ENCODE peak calls at places on chromosomes 16 and 17, in four cellular contexts. P is effector memory CD4-positive, alpha-beta T cell; V is A549; H is thoracic aorta. G is an unnamed sample.
A peak's percentile ranks its signal among the peaks of the same experiment; 100 is the strongest.

GRCh38 chr17:7835818-7836595 is 2.0 kb downstream of the KDM6B start:
- DNase-seq in P (no peak), V (peak; percentile 48), H (no peak), G (peak; percentile 61)

GRCh38 chr17:47235506-47235905 is 18.1 kb upstream of the ITGB3 start:
- DNase-seq in P (no peak), V (no peak), H (no peak), G (no peak)

GRCh38 chr17:57906910-57907309 is 48.3 kb downstream of the CUEDC1 start:
- DNase-seq in P (no peak), V (no peak), H (no peak), G (no peak)

GRCh38 chr17:45129426-45129939 is 2.8 kb downstream of the PLCD3 start:
- DNase-seq in P (no peak), V (no peak), H (no peak), G (no peak)

GRCh38 chr16:56753410-56753809 is 23.5 kb downstream of the NUP93 start:
- DNase-seq in P (no peak), V (no peak), H (no peak), G (no peak)

GRCh38 chr16:57591086-57591869 is 37.2 kb upstream of the ADGRG1 start:
- DNase-seq in P (peak; percentile 34), V (peak; percentile 90), H (no peak), G (peak; percentile 31)

GRCh38 chr16:31874354-31875111 is 926 bp downstream of the ZNF267 start:
- DNase-seq in P (no peak), V (peak; percentile 43), H (no peak), G (peak; percentile 78)

GRCh38 chr17:52824542-52824941 is 666.0 kb upstream of the CA10 start:
- DNase-seq in P (no peak), V (no peak), H (no peak), G (no peak)

GRCh38 chr16:75455677-75456076 is 8.8 kb downstream of the TMEM170A start:
- DNase-seq in P (no peak), V (no peak), H (no peak), G (no peak)

GRCh38 chr17:28470266-28471126 is 2.9 kb upstream of the SLC13A2 start:
- DNase-seq in P (no peak), V (no peak), H (no peak), G (no peak)

GRCh38 chr17:36850794-36851193 is 86.5 kb upstream of the LHX1 start:
- DNase-seq in P (no peak), V (peak; percentile 79), H (no peak), G (no peak)

GRCh38 chr16:17261197-17261858 is 209.4 kb downstream of the XYLT1 start:
- DNase-seq in P (no peak), V (no peak), H (no peak), G (no peak)

GRCh38 chr16:3576211-3576610 is 992 bp downstream of the NLRC3 start:
- DNase-seq in P (no peak), V (no peak), H (no peak), G (no peak)

GRCh38 chr17:40425741-40426140 is 8.0 kb upstream of the TOP2A start:
- DNase-seq in P (no peak), V (no peak), H (no peak), G (no peak)

GRCh38 chr17:77068915-77069314 is 71.9 kb upstream of the SEC14L1 start:
- DNase-seq in P (no peak), V (no peak), H (no peak), G (no peak)

GRCh38 chr17:13027246-13027645 is 9.4 kb upstream of the ELAC2 start:
- DNase-seq in P (no peak), V (no peak), H (no peak), G (no peak)

GRCh38 chr16:27617678-27618077 is 67.7 kb downstream of the KATNIP start:
- DNase-seq in P (no peak), V (no peak), H (no peak), G (no peak)

GRCh38 chr17:73468221-73468620 is 156.4 kb upstream of the CDC42EP4 start:
- DNase-seq in P (no peak), V (no peak), H (no peak), G (no peak)

GRCh38 chr17:9432867-9433495 is 142.6 kb downstream of the STX8 start:
- DNase-seq in P (no peak), V (no peak), H (no peak), G (peak; percentile 2)

GRCh38 chr17:63911657-63912100 is 621 bp upstream of the CSHL1 start:
- DNase-seq in P (peak; percentile 27), V (peak; percentile 63), H (no peak), G (peak; percentile 51)

GRCh38 chr17:9755083-9755482 is 36.3 kb downstream of the DHRS7C start:
- DNase-seq in P (no peak), V (no peak), H (no peak), G (no peak)

GRCh38 chr17:15262291-15263205 is 2.6 kb downstream of the PMP22 start:
- DNase-seq in P (no peak), V (peak; percentile 97), H (peak; percentile 68), G (no peak)

GRCh38 chr17:45394913-45395568 is 37.6 kb downstream of the ARHGAP27 start:
- DNase-seq in P (no peak), V (peak; percentile 95), H (no peak), G (no peak)

GRCh38 chr16:5207001-5207523 is 109.5 kb upstream of the EEF2KMT start:
- DNase-seq in P (no peak), V (no peak), H (no peak), G (no peak)

GRCh38 chr17:27532269-27533067 is 76.2 kb downstream of the KSR1 start:
- DNase-seq in P (no peak), V (no peak), H (no peak), G (no peak)

GRCh38 chr17:21278304-21279197 is 6.0 kb upstream of the MAP2K3 start:
- DNase-seq in P (peak; percentile 49), V (no peak), H (no peak), G (peak; percentile 92)

GRCh38 chr16:54942353-54942943 is 11.8 kb downstream of the IRX5 start:
- DNase-seq in P (no peak), V (no peak), H (no peak), G (no peak)

GRCh38 chr16:49466881-49467280 is 93.3 kb downstream of the C16orf78 start:
- DNase-seq in P (no peak), V (no peak), H (no peak), G (no peak)

GRCh38 chr17:56752263-56752662 is 81.5 kb downstream of the C17orf67 start:
- DNase-seq in P (no peak), V (no peak), H (no peak), G (no peak)

GRCh38 chr16:11250786-11251524 is 5.0 kb downstream of the SOCS1 start:
- DNase-seq in P (no peak), V (no peak), H (no peak), G (peak; percentile 57)

GRCh38 chr16:22674832-22675191 is 139.2 kb upstream of the HS3ST2 start:
- DNase-seq in P (no peak), V (no peak), H (no peak), G (no peak)

GRCh38 chr17:82350182-82351030 is 8.6 kb upstream of the TEX19 start:
- DNase-seq in P (no peak), V (no peak), H (no peak), G (peak; percentile 58)

GRCh38 chr17:76159157-76159556 is 18.1 kb upstream of the FOXJ1 start:
- DNase-seq in P (no peak), V (no peak), H (no peak), G (no peak)

GRCh38 chr16:89881368-89881730 is 8.0 kb downstream of the TCF25 start:
- DNase-seq in P (no peak), V (no peak), H (no peak), G (no peak)

DNA sequence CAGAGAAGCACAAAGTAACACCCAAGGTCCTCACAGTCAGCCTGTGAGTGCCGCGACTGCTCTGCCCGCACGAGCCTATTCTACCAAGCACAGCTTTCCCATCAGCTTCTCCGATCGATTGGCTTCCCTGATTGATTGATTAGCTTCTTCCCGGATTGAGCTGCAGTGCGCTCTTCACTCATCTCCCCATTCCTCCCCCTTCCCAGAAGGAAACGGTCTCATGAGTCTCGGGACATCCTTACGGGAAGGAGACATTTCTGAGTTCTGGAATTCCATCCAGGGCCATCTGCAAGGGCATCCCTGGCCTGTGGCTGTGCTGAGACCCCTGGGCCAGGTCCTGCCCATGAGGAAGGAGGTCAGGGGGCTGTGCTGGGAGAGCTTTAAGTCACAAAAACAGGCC is 18.0 kb downstream of the PIEZO1 start:
- DNase-seq in P (no peak), V (no peak), H (no peak), G (no peak)
- H3K27ac ChIP-seq in P (peak overlapping the region; percentile 21), V (no peak overlapping the region), H (no peak overlapping the region), G (no peak overlapping the region)

DNA sequence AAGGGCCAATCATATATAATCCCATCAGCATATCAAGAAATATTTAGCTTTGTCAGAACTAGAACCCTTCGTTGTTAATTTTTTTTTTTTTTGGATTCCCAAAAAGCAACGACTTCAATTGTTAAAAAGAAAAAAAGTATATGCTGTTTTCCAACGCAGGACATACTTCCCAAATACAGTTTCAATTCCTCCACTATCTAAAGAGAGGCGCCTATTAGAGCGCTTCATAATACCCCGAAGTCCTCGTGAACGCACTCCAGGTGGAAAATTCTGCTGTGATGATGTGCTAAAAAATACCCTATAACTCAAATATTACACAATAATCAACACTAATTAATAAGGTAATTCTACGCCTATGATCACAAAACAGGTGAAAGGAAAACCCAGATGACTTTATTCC is 20.8 kb downstream of the GNA13 start:
- DNase-seq in P (no peak), V (no peak), H (no peak), G (no peak)
- H3K4me1 ChIP-seq in P (peaks cover 43% of the 10 kb centered on the region), V (peaks cover 6% of the 10 kb centered on the region), H (peaks cover 65% of the 10 kb centered on the region), G (peaks cover 59% of the 10 kb centered on the region)

GRCh38 chr17:50603340-50603739 is 31.3 kb upstream of the ABCC3 start:
- DNase-seq in P (no peak), V (peak; percentile 68), H (no peak), G (no peak)

GRCh38 chr17:50602514-50603235 is 32.0 kb upstream of the ABCC3 start:
- DNase-seq in P (no peak), V (no peak), H (no peak), G (no peak)

GRCh38 chr17:50604470-50604869 is 30.2 kb upstream of the ABCC3 start:
- DNase-seq in P (no peak), V (no peak), H (no peak), G (no peak)

GRCh38 chr17:50607522-50607921 is 27.2 kb upstream of the ABCC3 start:
- DNase-seq in P (no peak), V (no peak), H (no peak), G (no peak)

GRCh38 chr17:50605434-50605833 is 29.2 kb upstream of the ABCC3 start:
- DNase-seq in P (no peak), V (no peak), H (no peak), G (no peak)
- H3K27ac ChIP-seq in P (no peak overlapping the region), V (no peak overlapping the region), H (no peak overlapping the region), G (no peak overlapping the region)

GRCh38 chr17:18855831-18856624 is 1.9 kb upstream of the PRPSAP2 start:
- DNase-seq in P (peak; percentile 83), V (peak; percentile 97), H (peak; percentile 87), G (peak; percentile 88)
- H3K4me1 ChIP-seq in P (peaks cover 15% of the 10 kb centered on the region), V (peaks cover 32% of the 10 kb centered on the region), H (peaks cover 28% of the 10 kb centered on the region), G (peaks cover 40% of the 10 kb centered on the region)

G was measured in CD4-positive, CD25-positive, alpha-beta regulatory T cell.